ENCODE peak calls at places on chromosomes 11 and 22, in five cellular contexts. F is neuronal stem cell; L is activated effector memory CD4-positive, alpha-beta T cell treated with anti-CD3 and anti-CD28 coated beads, Interleukin-2, amount 50 U/mL, for 16 hours; H is GM04504; K is NCI-H1105. G is an unnamed sample.

GRCh38 chr11:128725630-128726461 is 32.0 kb downstream of the FLI1 start:
- DNase-seq in F (no peak), L (peak), H (no peak), K (no peak), G (peak)

GRCh38 chr11:86728562-86728961 is 56.1 kb upstream of the ME3 start:
- DNase-seq in F (no peak), L (no peak), H (no peak), K (no peak), G (no peak)

GRCh38 chr11:115496892-115497291 is 7.3 kb downstream of the CADM1 start:
- DNase-seq in F (no peak), L (no peak), H (no peak), K (no peak), G (no peak)

GRCh38 chr11:1224491-1225385 is 1.9 kb downstream of the MUC5B start:
- DNase-seq in F (no peak), L (peak), H (no peak), K (no peak), G (no peak)

GRCh38 chr11:111045874-111046273 is 199.7 kb upstream of the POU2AF2 start:
- DNase-seq in F (no peak), L (no peak), H (no peak), K (no peak), G (no peak)

GRCh38 chr11:110336054-110336453 is 39.6 kb upstream of the RDX start:
- DNase-seq in F (no peak), L (no peak), H (no peak), K (no peak), G (no peak)

GRCh38 chr11:36376888-36377758 is 81.0 kb downstream of the PRR5L start:
- DNase-seq in F (peak), L (peak), H (no peak), K (peak), G (peak)

GRCh38 chr11:10856689-10857603 is 907 bp downstream of the ZBED5 start:
- DNase-seq in F (peak), L (no peak), H (no peak), K (peak), G (no peak)

GRCh38 chr11:134069996-134070845 is 1.3 kb downstream of the JAM3 start:
- DNase-seq in F (no peak), L (no peak), H (no peak), K (no peak), G (no peak)

GRCh38 chr11:14029415-14029814 is 66.9 kb downstream of the SPON1 start:
- DNase-seq in F (no peak), L (no peak), H (no peak), K (no peak), G (no peak)

GRCh38 chr11:114178656-114179055 is 117.5 kb upstream of the NNMT start:
- DNase-seq in F (no peak), L (no peak), H (no peak), K (no peak), G (no peak)

GRCh38 chr11:61626580-61627380 is 45.9 kb upstream of the SYT7 start:
- DNase-seq in F (no peak), L (no peak), H (no peak), K (no peak), G (no peak)

GRCh38 chr11:20530942-20531703 is 68.3 kb upstream of the SLC6A5 start:
- DNase-seq in F (no peak), L (no peak), H (no peak), K (no peak), G (no peak)

GRCh38 chr11:116275634-116276033 is 497.2 kb downstream of the BUD13 start:
- DNase-seq in F (no peak), L (no peak), H (no peak), K (no peak), G (no peak)

GRCh38 chr22:20975541-20976290 is 6.4 kb upstream of the LZTR1 start:
- DNase-seq in F (no peak), L (no peak), H (no peak), K (no peak), G (no peak)

GRCh38 chr22:49158741-49159564 is 668.7 kb downstream of the BRD1 start:
- DNase-seq in F (no peak), L (peak), H (no peak), K (no peak), G (no peak)

GRCh38 chr22:48907591-48907990 is 920.1 kb downstream of the BRD1 start:
- DNase-seq in F (no peak), L (peak), H (no peak), K (no peak), G (no peak)

GRCh38 chr22:47174671-47175111 is 412.2 kb downstream of the TBC1D22A start:
- DNase-seq in F (no peak), L (no peak), H (no peak), K (no peak), G (no peak)

GRCh38 chr11:45489281-45489906 is 176.0 kb downstream of the CHST1 start:
- DNase-seq in F (no peak), L (no peak), H (no peak), K (peak), G (no peak)

GRCh38 chr22:46829140-46829891 is 66.9 kb downstream of the TBC1D22A start:
- DNase-seq in F (no peak), L (no peak), H (peak), K (no peak), G (no peak)

GRCh38 chr11:15157181-15157580 is 42.5 kb downstream of the INSC start:
- DNase-seq in F (no peak), L (no peak), H (peak), K (no peak), G (no peak)

GRCh38 chr11:116651098-116651756 is 121.6 kb downstream of the BUD13 start:
- DNase-seq in F (no peak), L (no peak), H (no peak), K (no peak), G (no peak)

GRCh38 chr22:38755155-38755910 is 465 bp downstream of the SUN2 start:
- DNase-seq in F (peak), L (peak), H (peak), K (no peak), G (peak)

GRCh38 chr11:111922803-111923202 is 4.1 kb downstream of the C11orf52 start:
- DNase-seq in F (no peak), L (no peak), H (peak), K (no peak), G (no peak)

GRCh38 chr11:91921974-91922373 is 302.6 kb upstream of the FAT3 start:
- DNase-seq in F (no peak), L (no peak), H (no peak), K (no peak), G (no peak)

GRCh38 chr11:112579282-112579681 is 318.6 kb upstream of the PLET1 start:
- DNase-seq in F (no peak), L (no peak), H (no peak), K (no peak), G (no peak)

GRCh38 chr11:117229931-117230285 is 2.0 kb downstream of the PCSK7 start:
- DNase-seq in F (no peak), L (no peak), H (no peak), K (no peak), G (no peak)

GRCh38 chr11:78850078-78850477 is 275.4 kb upstream of the NARS2 start:
- DNase-seq in F (no peak), L (no peak), H (no peak), K (no peak), G (no peak)

GRCh38 chr11:122214567-122214966 is 98.6 kb upstream of the BLID start:
- DNase-seq in F (no peak), L (no peak), H (no peak), K (no peak), G (no peak)

GRCh38 chr22:43147821-43148220 is 3.5 kb upstream of the TSPO start:
- DNase-seq in F (no peak), L (no peak), H (no peak), K (no peak), G (no peak)

GRCh38 chr11:47714554-47715081 is 551 bp downstream of the AGBL2 start:
- DNase-seq in F (peak), L (no peak), H (no peak), K (peak), G (no peak)

GRCh38 chr11:134293119-134294113 is 17.2 kb downstream of the GLB1L3 start:
- DNase-seq in F (no peak), L (no peak), H (no peak), K (no peak), G (no peak)

GRCh38 chr11:100072131-100072530 is 615.0 kb upstream of the ARHGAP42 start:
- DNase-seq in F (no peak), L (no peak), H (no peak), K (no peak), G (no peak)

GRCh38 chr11:1073261-1073724 is 1.4 kb upstream of the MUC2 start:
- DNase-seq in F (no peak), L (peak), H (peak), K (no peak), G (peak)

GRCh38 chr11:13376838-13377237 is 86.2 kb downstream of the BTBD10 start:
- DNase-seq in F (no peak), L (no peak), H (no peak), K (no peak), G (no peak)

G was measured in T-helper 17 cell.